ENCODE peak calls at places on chromosome 20, in seven cellular contexts. G is fibroblast of lung; P is BJ; E is endothelial cell; Y is dorsolateral prefrontal cortex; D is colonic mucosa; X is CD8-positive, alpha-beta T cell. Z is an unnamed sample.

GRCh38 chr20:8877294-8877693 is 191.6 kb upstream of the PLCB4 start:
- DNase-seq in G (no peak), P (no peak), E (no peak), Y (no peak), D (no peak), X (no peak), Z (no peak)

GRCh38 chr20:60057866-60058807 is 99.9 kb downstream of the CDH26 start:
- DNase-seq in G (peak), P (no peak), E (no peak), Y (peak), D (no peak), X (peak), Z (no peak)

GRCh38 chr20:23668477-23668951 is 20.3 kb downstream of the CST4 start:
- DNase-seq in G (peak), P (no peak), E (peak), Y (peak), D (peak), X (no peak), Z (peak)

GRCh38 chr20:59297641-59298040 is 2.8 kb upstream of the EDN3 start:
- DNase-seq in G (no peak), P (no peak), E (no peak), Y (no peak), D (no peak), X (no peak), Z (no peak)

GRCh38 chr20:61803903-61804804 is 261.5 kb downstream of the TAF4 start:
- DNase-seq in G (no peak), P (no peak), E (no peak), Y (peak), D (no peak), X (no peak), Z (no peak)

GRCh38 chr20:1619861-1620444 is at the start of gene SIRPB1:
- DNase-seq in G (no peak), P (no peak), E (no peak), Y (no peak), D (no peak), X (no peak), Z (no peak)

GRCh38 chr20:44142416-44142815 is 44.6 kb downstream of the JPH2 start:
- DNase-seq in G (peak), P (peak), E (no peak), Y (no peak), D (no peak), X (no peak), Z (no peak)

GRCh38 chr20:34921436-34921835 is 34.2 kb downstream of the GSS start:
- DNase-seq in G (no peak), P (no peak), E (no peak), Y (no peak), D (no peak), X (no peak), Z (no peak)

GRCh38 chr20:8808180-8808535 is 260.7 kb upstream of the PLCB4 start:
- DNase-seq in G (no peak), P (no peak), E (no peak), Y (no peak), D (peak), X (no peak), Z (no peak)

GRCh38 chr20:22515264-22515663 is 69.1 kb downstream of the FOXA2 start:
- DNase-seq in G (no peak), P (no peak), E (no peak), Y (no peak), D (no peak), X (no peak), Z (no peak)

GRCh38 chr20:35560105-35560511 is 18.2 kb downstream of the ERGIC3 start:
- DNase-seq in G (no peak), P (no peak), E (no peak), Y (no peak), D (peak), X (no peak), Z (no peak)

GRCh38 chr20:16664031-16664430 is 65.8 kb upstream of the SNRPB2 start:
- DNase-seq in G (no peak), P (no peak), E (no peak), Y (no peak), D (no peak), X (no peak), Z (no peak)

GRCh38 chr20:59813948-59814834 is 119.2 kb downstream of the SYCP2 start:
- DNase-seq in G (no peak), P (no peak), E (no peak), Y (peak), D (no peak), X (no peak), Z (no peak)

GRCh38 chr20:19885981-19886665 is 128.1 kb downstream of the RIN2 start:
- DNase-seq in G (peak), P (no peak), E (peak), Y (peak), D (peak), X (no peak), Z (peak)

GRCh38 chr20:58296328-58296837 is 13.1 kb upstream of the RAB22A start:
- DNase-seq in G (peak), P (no peak), E (no peak), Y (no peak), D (no peak), X (no peak), Z (no peak)

GRCh38 chr20:32482251-32483220 is 102.6 kb downstream of the NOL4L start:
- DNase-seq in G (no peak), P (no peak), E (peak), Y (no peak), D (peak), X (peak), Z (no peak)

GRCh38 chr20:58011947-58012610 is 216.4 kb downstream of the ANKRD60 start:
- DNase-seq in G (no peak), P (no peak), E (no peak), Y (no peak), D (no peak), X (no peak), Z (no peak)

GRCh38 chr20:48294942-48295341 is 509.7 kb upstream of the SULF2 start:
- DNase-seq in G (no peak), P (no peak), E (no peak), Y (no peak), D (no peak), X (no peak), Z (no peak)

GRCh38 chr20:1491281-1491840 is at the start of gene SIRPB2:
- DNase-seq in G (no peak), P (no peak), E (peak), Y (peak), D (no peak), X (no peak), Z (no peak)

GRCh38 chr20:1402149-1402548 is 9.3 kb upstream of the FKBP1A start:
- DNase-seq in G (peak), P (no peak), E (no peak), Y (no peak), D (no peak), X (no peak), Z (no peak)

GRCh38 chr20:9485614-9486325 is 28.6 kb upstream of the LAMP5 start:
- DNase-seq in G (no peak), P (no peak), E (no peak), Y (no peak), D (no peak), X (no peak), Z (peak)

GRCh38 chr20:34987288-34988175 is 31.9 kb downstream of the MYH7B start:
- DNase-seq in G (peak), P (no peak), E (no peak), Y (no peak), D (no peak), X (no peak), Z (no peak)

GRCh38 chr20:46990017-46990810 is 95.6 kb downstream of the EYA2 start:
- DNase-seq in G (no peak), P (no peak), E (no peak), Y (no peak), D (peak), X (no peak), Z (no peak)

GRCh38 chr20:4961746-4962145 is 39.6 kb downstream of the SLC23A2 start:
- DNase-seq in G (peak), P (no peak), E (no peak), Y (no peak), D (no peak), X (no peak), Z (no peak)

GRCh38 chr20:434221-434620 is 26.1 kb downstream of the RBCK1 start:
- DNase-seq in G (no peak), P (no peak), E (no peak), Y (no peak), D (no peak), X (no peak), Z (no peak)

GRCh38 chr20:35312348-35312747 is 20.1 kb upstream of the FAM83C start:
- DNase-seq in G (peak), P (peak), E (no peak), Y (no peak), D (no peak), X (no peak), Z (peak)

GRCh38 chr20:62032606-62033368 is 32.9 kb downstream of the TAF4 start:
- DNase-seq in G (peak), P (no peak), E (no peak), Y (no peak), D (no peak), X (no peak), Z (peak)

GRCh38 chr20:13017235-13017634 is 8.5 kb downstream of the SPTLC3 start:
- DNase-seq in G (peak), P (no peak), E (no peak), Y (no peak), D (no peak), X (no peak), Z (no peak)

GRCh38 chr20:31758521-31758920 is 19.4 kb downstream of the TPX2 start:
- DNase-seq in G (no peak), P (no peak), E (no peak), Y (no peak), D (no peak), X (no peak), Z (no peak)

GRCh38 chr20:30610751-30611150 is 646.7 kb upstream of the DEFB115 start:
- DNase-seq in G (no peak), P (no peak), E (no peak), Y (no peak), D (no peak), X (no peak), Z (no peak)

GRCh38 chr20:3209946-3210317 is 634 bp downstream of the ITPA start:
- DNase-seq in G (peak), P (no peak), E (no peak), Y (no peak), D (no peak), X (no peak), Z (no peak)

GRCh38 chr20:2002365-2002764 is 8.5 kb upstream of the PDYN start:
- DNase-seq in G (no peak), P (no peak), E (no peak), Y (no peak), D (no peak), X (no peak), Z (no peak)

GRCh38 chr20:40414843-40415615 is 274.0 kb downstream of the MAFB start:
- DNase-seq in G (no peak), P (no peak), E (no peak), Y (no peak), D (peak), X (no peak), Z (no peak)

GRCh38 chr20:33896509-33896908 is 85.4 kb downstream of the CHMP4B start:
- DNase-seq in G (peak), P (no peak), E (no peak), Y (no peak), D (no peak), X (no peak), Z (no peak)

GRCh38 chr20:33900515-33901131 is 89.5 kb downstream of the CHMP4B start:
- DNase-seq in G (no peak), P (no peak), E (no peak), Y (no peak), D (no peak), X (no peak), Z (no peak)

GRCh38 chr20:33899106-33899505 is 88.0 kb downstream of the CHMP4B start:
- DNase-seq in G (no peak), P (no peak), E (no peak), Y (no peak), D (no peak), X (no peak), Z (no peak)

GRCh38 chr20:33894798-33895197 is 83.7 kb downstream of the CHMP4B start:
- DNase-seq in G (no peak), P (no peak), E (no peak), Y (no peak), D (no peak), X (no peak), Z (no peak)

GRCh38 chr20:33897313-33897912 is 86.3 kb downstream of the CHMP4B start:
- DNase-seq in G (no peak), P (no peak), E (peak), Y (no peak), D (no peak), X (no peak), Z (no peak)
- TF ChIP-seq CTCF in G (no peak), P (no peak), E (peak), Y (no peak), D (no peak), X (no peak), Z (peak)

DNA sequence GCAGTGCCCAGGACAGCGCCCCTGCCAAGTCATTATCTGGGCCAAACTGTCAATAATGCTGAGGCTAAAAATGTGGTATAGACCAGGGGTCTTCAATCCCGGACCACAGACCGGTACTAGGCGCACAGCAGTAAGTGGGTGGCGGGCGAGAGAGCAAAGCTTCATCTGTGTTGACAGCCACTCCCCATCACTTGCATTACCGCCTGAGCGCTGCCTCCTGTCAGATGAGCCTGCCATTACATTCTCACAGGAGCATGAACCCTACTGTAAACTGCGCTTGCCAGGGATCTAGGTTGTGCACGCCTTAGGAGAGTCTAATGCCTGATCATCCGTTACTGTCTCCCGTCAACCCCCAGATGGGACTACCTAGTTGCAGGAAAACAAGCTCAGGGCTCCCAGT is 91.0 kb downstream of the NFATC2 start:
- DNase-seq in G (no peak), P (no peak), E (no peak), Y (no peak), D (no peak), X (no peak), Z (no peak)
- TF ChIP-seq CTCF in G (no peak), P (no peak), E (no peak), Y (no peak), D (no peak), X (no peak), Z (no peak)

GRCh38 chr20:53386186-53386681 is 207.4 kb downstream of the ZNF217 start:
- DNase-seq in G (no peak), P (no peak), E (no peak), Y (no peak), D (no peak), X (no peak), Z (no peak)

GRCh38 chr20:53384392-53384791 is 209.2 kb downstream of the ZNF217 start:
- DNase-seq in G (no peak), P (no peak), E (no peak), Y (no peak), D (no peak), X (no peak), Z (no peak)

GRCh38 chr20:53382263-53382844 is 211.3 kb downstream of the ZNF217 start:
- DNase-seq in G (no peak), P (no peak), E (no peak), Y (no peak), D (no peak), X (no peak), Z (no peak)

GRCh38 chr20:53376021-53376420 is 217.6 kb downstream of the ZNF217 start:
- DNase-seq in G (no peak), P (no peak), E (no peak), Y (no peak), D (no peak), X (no peak), Z (no peak)

DNA sequence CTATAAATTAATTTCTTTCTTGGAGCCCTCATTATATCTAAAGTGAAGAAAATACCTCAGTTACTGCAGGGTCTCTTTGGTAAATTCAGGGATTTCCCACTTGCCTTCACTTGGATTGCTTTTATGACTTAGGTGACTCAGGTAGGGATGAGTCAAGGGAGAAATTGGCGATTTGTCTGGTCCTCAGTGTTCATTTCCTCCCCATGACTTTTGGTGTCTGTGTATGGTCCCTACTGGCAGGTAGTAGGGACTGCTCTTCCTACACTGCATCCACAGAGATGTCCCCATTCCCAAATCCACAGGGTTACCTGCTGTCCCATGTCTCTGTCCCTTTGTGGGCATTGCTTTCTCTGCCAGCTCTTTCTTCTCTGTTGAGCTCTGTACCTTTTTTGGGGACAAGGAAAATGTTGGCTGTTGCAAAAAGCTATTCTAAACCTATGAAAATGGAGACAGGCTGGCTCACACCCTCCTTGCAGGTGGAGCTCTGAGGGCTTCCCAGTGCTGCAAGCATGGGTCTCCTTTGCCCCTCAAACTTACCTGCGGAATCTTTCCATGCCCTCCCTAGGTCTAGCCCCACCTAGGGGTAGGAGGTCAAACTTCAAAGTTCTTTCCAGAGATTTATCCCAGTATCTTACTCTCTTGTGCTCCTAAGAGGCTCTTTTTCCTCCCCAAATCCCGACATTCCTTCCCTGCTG is 211.9 kb downstream of the ZNF217 start:
- DNase-seq in G (no peak), P (no peak), E (no peak), Y (no peak), D (no peak), X (no peak), Z (no peak)
- TF ChIP-seq CTCF in G (no peak), P (no peak), E (peak), Y (no peak), D (no peak), X (no peak), Z (peak)

DNA sequence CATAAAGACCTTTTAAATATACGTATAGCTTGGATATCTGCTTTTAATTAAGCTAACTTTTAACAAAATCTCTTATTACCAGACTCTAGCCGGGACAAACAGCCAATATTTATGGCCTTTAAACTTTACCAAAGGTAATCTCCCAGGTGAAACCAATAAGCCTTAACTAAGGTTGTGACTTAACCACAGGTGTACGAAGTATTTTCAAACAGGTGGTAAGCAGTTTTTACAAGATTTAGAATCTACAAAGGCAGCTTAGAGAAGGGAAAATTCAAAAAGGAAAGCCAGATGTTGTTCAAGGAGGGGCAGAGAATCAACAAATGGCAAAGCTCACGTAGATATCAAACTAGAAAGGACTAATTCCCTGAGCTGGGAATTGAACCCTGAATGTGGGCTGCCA is 15.8 kb downstream of the WFDC2 start:
- DNase-seq in G (no peak), P (no peak), E (no peak), Y (no peak), D (no peak), X (no peak), Z (no peak)
- TF ChIP-seq CTCF in G (no peak), P (no peak), E (no peak), Y (no peak), D (no peak), X (no peak), Z (no peak)

GRCh38 chr20:49320460-49320859 is 42.6 kb upstream of the ZNFX1 start:
- DNase-seq in G (peak), P (no peak), E (peak), Y (peak), D (no peak), X (no peak), Z (no peak)
- TF ChIP-seq CTCF in G (peak), P (peak), E (peak), Y (no peak), D (no peak), X (no peak), Z (no peak)

DNA sequence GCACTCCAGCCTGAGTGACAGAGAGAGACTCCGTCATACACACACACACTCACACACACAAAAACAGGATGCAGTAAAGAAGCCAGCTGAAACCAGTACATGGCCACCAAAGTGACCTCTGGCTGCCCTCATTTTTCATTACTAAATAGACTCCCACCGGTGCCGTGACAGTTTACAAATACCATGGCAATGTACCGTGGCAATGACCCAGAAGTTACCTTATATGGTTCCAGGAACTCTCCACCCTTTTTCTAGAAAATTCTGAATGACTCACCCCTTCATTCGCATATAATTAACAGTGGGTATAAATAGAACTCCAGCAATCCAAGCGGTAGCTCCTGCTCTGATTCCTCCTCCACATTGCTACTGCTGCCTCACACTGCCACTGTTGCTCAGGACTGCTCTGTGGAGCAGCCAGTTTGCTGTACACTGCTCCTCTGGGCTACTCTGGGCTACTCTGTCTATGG is 57.7 kb downstream of the SNX5 start:
- DNase-seq in G (peak), P (peak), E (no peak), Y (no peak), D (no peak), X (no peak), Z (peak)
- TF ChIP-seq CTCF in G (peak), P (no peak), E (no peak), Y (no peak), D (no peak), X (no peak), Z (no peak)

DNA sequence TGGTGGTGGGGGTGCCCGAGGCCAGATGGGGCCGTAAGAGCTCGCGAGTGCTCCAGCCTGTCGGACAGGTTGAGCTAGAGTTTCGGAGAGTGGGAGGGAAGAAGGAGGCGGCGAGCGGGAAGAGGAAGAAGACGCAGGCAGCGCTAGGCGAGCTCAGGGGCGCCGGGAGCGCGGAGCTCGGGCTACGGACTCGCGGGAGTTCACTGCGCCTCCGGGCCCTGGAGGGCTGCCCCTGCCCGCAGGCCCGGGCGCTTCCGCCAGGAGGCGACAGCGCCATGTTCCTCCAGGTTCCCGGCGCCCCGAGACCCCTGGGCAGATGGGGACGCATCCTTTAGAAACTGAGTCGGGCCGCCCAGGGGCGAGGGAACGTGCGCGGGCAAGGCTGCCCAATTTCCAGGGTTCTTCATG is 984 bp downstream of the TFAP2C start:
- DNase-seq in G (no peak), P (no peak), E (peak), Y (no peak), D (peak), X (no peak), Z (no peak)
- TF ChIP-seq CTCF in G (peak), P (peak), E (peak), Y (no peak), D (peak), X (no peak), Z (peak)

GRCh38 chr20:63042448-63043071 is 35.8 kb upstream of the BHLHE23 start:
- DNase-seq in G (no peak), P (no peak), E (no peak), Y (no peak), D (no peak), X (no peak), Z (no peak)
- TF ChIP-seq CTCF in G (no peak), P (no peak), E (no peak), Y (no peak), D (no peak), X (no peak), Z (no peak)

Z was measured in HFF-Myc.